ENCODE peak calls at places on chromosomes 16 and 17, in ten cellular contexts. C, K, T, F, Z, D, N, U, P and G are unnamed samples.

GRCh38 chr17:44075598-44076293 is 5.2 kb downstream of the G6PC3 start:
- DNase-seq in C (no peak), K (peak), T (no peak), F (no peak), Z (no peak), D (no peak), N (no peak), U (no peak), P (no peak), G (no peak)

GRCh38 chr17:29004081-29004692 is 1.6 kb downstream of the SEZ6 start:
- DNase-seq in C (peak), K (no peak), T (no peak), F (no peak), Z (no peak), D (peak), N (peak), U (peak), P (no peak), G (no peak)

GRCh38 chr16:55630774-55631173 is 25.0 kb upstream of the SLC6A2 start:
- DNase-seq in C (no peak), K (no peak), T (no peak), F (no peak), Z (no peak), D (no peak), N (no peak), U (no peak), P (no peak), G (no peak)

GRCh38 chr17:77645441-77646430 is 312.8 kb upstream of the TNRC6C start:
- DNase-seq in C (peak), K (no peak), T (no peak), F (no peak), Z (no peak), D (peak), N (no peak), U (peak), P (no peak), G (no peak)

GRCh38 chr16:66695935-66696668 is 441 bp downstream of the CMTM4 start:
- DNase-seq in C (no peak), K (peak), T (no peak), F (peak), Z (peak), D (no peak), N (peak), U (no peak), P (no peak), G (no peak)

GRCh38 chr16:56985288-56985961 is 3.9 kb upstream of the NLRC5 start:
- DNase-seq in C (peak), K (peak), T (peak), F (no peak), Z (peak), D (peak), N (no peak), U (peak), P (peak), G (peak)

GRCh38 chr17:73586921-73587680 is 57.1 kb downstream of the SDK2 start:
- DNase-seq in C (no peak), K (no peak), T (no peak), F (no peak), Z (no peak), D (no peak), N (no peak), U (no peak), P (no peak), G (no peak)

GRCh38 chr16:77585379-77585778 is 136.9 kb upstream of the NUDT7 start:
- DNase-seq in C (peak), K (no peak), T (no peak), F (no peak), Z (no peak), D (no peak), N (no peak), U (peak), P (no peak), G (no peak)

GRCh38 chr17:846901-847777 is 65.0 kb downstream of the MRM3 start:
- DNase-seq in C (peak), K (no peak), T (no peak), F (peak), Z (no peak), D (peak), N (no peak), U (peak), P (no peak), G (no peak)

GRCh38 chr17:72095316-72095715 is 25.5 kb upstream of the SOX9 start:
- DNase-seq in C (no peak), K (no peak), T (no peak), F (no peak), Z (no peak), D (no peak), N (no peak), U (no peak), P (no peak), G (no peak)

GRCh38 chr17:49003557-49004511 is 6.6 kb downstream of the IGF2BP1 start:
- DNase-seq in C (no peak), K (no peak), T (no peak), F (no peak), Z (no peak), D (peak), N (peak), U (peak), P (no peak), G (no peak)

GRCh38 chr16:65120811-65121721 is 797 bp downstream of the CDH11 start:
- DNase-seq in C (no peak), K (peak), T (no peak), F (no peak), Z (peak), D (no peak), N (peak), U (peak), P (no peak), G (no peak)

GRCh38 chr16:55539488-55539887 is 27.0 kb upstream of the CAPNS2 start:
- DNase-seq in C (no peak), K (no peak), T (no peak), F (no peak), Z (no peak), D (no peak), N (no peak), U (no peak), P (no peak), G (no peak)

GRCh38 chr17:27339836-27340550 is 46.1 kb downstream of the WSB1 start:
- DNase-seq in C (no peak), K (no peak), T (no peak), F (no peak), Z (no peak), D (no peak), N (no peak), U (no peak), P (no peak), G (no peak)

GRCh38 chr16:35258381-35258780 is 1799.0 kb downstream of the TP53TG3F start:
- DNase-seq in C (no peak), K (no peak), T (no peak), F (no peak), Z (no peak), D (no peak), N (no peak), U (no peak), P (no peak), G (no peak)

GRCh38 chr16:35252356-35252936 is 1793.0 kb downstream of the TP53TG3F start:
- DNase-seq in C (no peak), K (no peak), T (no peak), F (no peak), Z (no peak), D (no peak), N (no peak), U (no peak), P (no peak), G (no peak)

GRCh38 chr16:35255186-35255803 is 1795.9 kb downstream of the TP53TG3F start:
- DNase-seq in C (no peak), K (no peak), T (no peak), F (no peak), Z (no peak), D (no peak), N (no peak), U (no peak), P (no peak), G (no peak)

GRCh38 chr16:35255816-35256215 is 1796.4 kb downstream of the TP53TG3F start:
- DNase-seq in C (no peak), K (no peak), T (no peak), F (no peak), Z (no peak), D (no peak), N (no peak), U (no peak), P (no peak), G (no peak)
- H3K4me3 ChIP-seq in C (no peak), K (no peak), T (no peak), F (no peak), Z (no peak), D (no peak), N (no peak), U (no peak), P (no peak), G (no peak)

GRCh38 chr16:89610108-89610453 is 3.4 kb upstream of the DPEP1 start:
- DNase-seq in C (no peak), K (no peak), T (no peak), F (no peak), Z (no peak), D (no peak), N (no peak), U (no peak), P (no peak), G (no peak)
- TF ChIP-seq CTCF in C (no peak), K (no peak), T (no peak), F (no peak), Z (no peak), D (no peak), N (no peak), U (no peak), P (no peak), G (no peak)

DNA sequence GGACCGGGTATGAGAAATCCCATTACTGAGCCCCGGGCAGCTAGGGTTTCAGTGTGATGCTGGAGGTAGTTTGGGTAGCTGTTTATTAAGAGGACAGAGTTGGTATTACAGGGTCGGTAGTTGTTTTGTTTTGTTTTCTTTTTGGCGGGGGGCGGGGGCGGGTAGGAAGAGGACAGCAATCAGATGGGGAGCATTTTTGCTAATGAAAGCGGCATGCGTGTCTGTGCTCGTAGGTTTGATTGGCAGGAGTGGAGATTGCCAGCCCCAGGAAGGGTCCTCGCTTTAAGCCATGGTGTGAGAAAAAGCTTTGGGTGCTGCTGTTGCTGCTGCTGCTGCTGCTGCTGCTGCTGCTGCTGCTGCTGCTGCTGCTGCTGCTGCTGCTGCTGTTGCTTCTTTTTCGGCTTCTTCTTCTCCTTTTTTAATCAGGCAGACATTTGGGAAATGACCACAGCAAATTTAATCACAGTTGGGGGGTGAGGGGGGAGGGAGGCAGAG is 498.5 kb upstream of the ZFHX3 start:
- DNase-seq in C (no peak), K (no peak), T (no peak), F (no peak), Z (no peak), D (no peak), N (no peak), U (no peak), P (no peak), G (no peak)
- H3K4me3 ChIP-seq in C (no peak), K (no peak), T (no peak), F (no peak), Z (no peak), D (no peak), N (no peak), U (no peak), P (no peak), G (no peak)

GRCh38 chr17:7484964-7485377 is 805 bp downstream of the POLR2A start:
- DNase-seq in C (no peak), K (no peak), T (no peak), F (no peak), Z (no peak), D (no peak), N (no peak), U (no peak), P (no peak), G (no peak)
- TF ChIP-seq CTCF in C (peak), K (no peak), T (no peak), F (peak), Z (no peak), D (no peak), N (peak), U (no peak), P (no peak), G (peak)

GRCh38 chr16:10938321-10938720 is 3.9 kb downstream of the DEXI start:
- DNase-seq in C (no peak), K (no peak), T (no peak), F (no peak), Z (no peak), D (no peak), N (no peak), U (no peak), P (no peak), G (no peak)
- H3K4me3 ChIP-seq in C (no peak), K (peak), T (no peak), F (no peak), Z (peak), D (peak), N (no peak), U (no peak), P (peak), G (no peak)

GRCh38 chr16:1809281-1809801 is 15.8 kb upstream of the IGFALS start:
- DNase-seq in C (no peak), K (peak), T (no peak), F (no peak), Z (peak), D (no peak), N (no peak), U (no peak), P (no peak), G (no peak)

GRCh38 chr16:1810536-1810935 is 16.1 kb downstream of the HAGH start:
- DNase-seq in C (no peak), K (no peak), T (no peak), F (no peak), Z (no peak), D (no peak), N (no peak), U (no peak), P (no peak), G (no peak)

GRCh38 chr16:1810106-1810505 is 16.5 kb downstream of the HAGH start:
- DNase-seq in C (no peak), K (no peak), T (no peak), F (no peak), Z (no peak), D (no peak), N (no peak), U (no peak), P (no peak), G (no peak)

GRCh38 chr16:1815461-1815860 is 11.2 kb downstream of the HAGH start:
- DNase-seq in C (no peak), K (no peak), T (no peak), F (no peak), Z (no peak), D (no peak), N (no peak), U (no peak), P (no peak), G (no peak)

DNA sequence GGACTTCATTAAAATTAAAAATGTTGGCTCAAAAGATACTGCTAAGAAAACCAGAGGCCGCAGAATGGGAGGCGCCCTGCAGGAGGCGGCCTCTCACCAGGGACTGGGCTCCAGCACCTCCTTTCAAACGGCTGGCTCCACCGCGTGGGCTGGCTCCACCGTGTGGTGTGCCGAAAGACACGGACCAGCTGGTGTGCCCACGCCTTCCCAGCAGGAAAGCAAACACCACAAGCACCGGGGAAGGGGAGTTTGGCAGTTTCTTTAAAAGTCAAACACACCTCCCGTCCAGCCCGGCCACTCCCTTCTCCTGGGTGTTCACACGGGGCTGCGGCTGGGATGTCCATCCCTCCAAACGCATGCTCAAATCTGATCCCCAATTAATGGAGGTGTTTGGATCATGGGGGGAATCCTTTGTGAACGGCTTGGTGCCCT is 13.9 kb downstream of the HAGH start:
- DNase-seq in C (peak), K (peak), T (no peak), F (peak), Z (no peak), D (peak), N (peak), U (peak), P (no peak), G (no peak)
- TF ChIP-seq CTCF in C (peak), K (peak), T (peak), F (peak), Z (peak), D (peak), N (peak), U (peak), P (peak), G (peak)